ENCODE peak calls at places on chromosomes 2 and 18, in ten cellular contexts. U is AG04449; F is GM04504; Y is hippocampal formation; X is Panc1; A is activated T-helper 1 cell treated with Interleukin-2 at 50 U/mL for 16 hours; C is stimulated activated CD4-positive, alpha-beta T cell treated with anti-CD3 and anti-CD28 coated beads, TNF-alpha, amount 100 ng/mL, for 4 hours; H is KBM-7; G is hepatocyte; O is heart left ventricle. W is an unnamed sample.

GRCh38 chr2:28274911-28275685 is 117.6 kb upstream of the FOSL2 start:
- DNase-seq in U (peak), F (peak), Y (no peak), X (no peak), A (no peak), C (no peak), H (peak), G (peak), O (peak), W (no peak)

GRCh38 chr18:79896746-79897145 is 54.7 kb downstream of the SLC66A2 start:
- DNase-seq in U (no peak), F (no peak), Y (no peak), X (no peak), A (no peak), C (no peak), H (peak), G (no peak), O (no peak), W (peak)

GRCh38 chr2:134141598-134142340 is 112.1 kb upstream of the MGAT5 start:
- DNase-seq in U (no peak), F (no peak), Y (no peak), X (no peak), A (no peak), C (no peak), H (no peak), G (no peak), O (no peak), W (no peak)

GRCh38 chr2:22855761-22856184 is 529.2 kb upstream of the KLHL29 start:
- DNase-seq in U (no peak), F (no peak), Y (no peak), X (no peak), A (no peak), C (no peak), H (no peak), G (no peak), O (no peak), W (no peak)

GRCh38 chr2:239712755-239713154 is 311.9 kb upstream of the HDAC4 start:
- DNase-seq in U (no peak), F (no peak), Y (no peak), X (no peak), A (no peak), C (no peak), H (no peak), G (no peak), O (peak), W (no peak)

GRCh38 chr2:85243101-85244072 is 84.4 kb downstream of the TGOLN2 start:
- DNase-seq in U (no peak), F (no peak), Y (peak), X (no peak), A (peak), C (no peak), H (peak), G (no peak), O (no peak), W (peak)

GRCh38 chr2:9187620-9188214 is 18.9 kb upstream of the ASAP2 start:
- DNase-seq in U (no peak), F (no peak), Y (no peak), X (no peak), A (no peak), C (no peak), H (no peak), G (no peak), O (no peak), W (no peak)

GRCh38 chr2:12486205-12487118 is 230.3 kb upstream of the TRIB2 start:
- DNase-seq in U (no peak), F (no peak), Y (no peak), X (no peak), A (no peak), C (no peak), H (no peak), G (peak), O (no peak), W (no peak)

GRCh38 chr2:138615257-138615656 is 113.7 kb downstream of the SPOPL start:
- DNase-seq in U (peak), F (no peak), Y (no peak), X (no peak), A (no peak), C (no peak), H (no peak), G (no peak), O (no peak), W (no peak)

GRCh38 chr18:9009703-9010488 is 92.6 kb upstream of the NDUFV2 start:
- DNase-seq in U (no peak), F (no peak), Y (no peak), X (no peak), A (no peak), C (no peak), H (no peak), G (no peak), O (no peak), W (no peak)

GRCh38 chr18:13562494-13563029 is 163.8 kb downstream of the FAM210A start:
- DNase-seq in U (no peak), F (no peak), Y (no peak), X (no peak), A (no peak), C (peak), H (peak), G (no peak), O (no peak), W (no peak)

GRCh38 chr18:79554945-79555645 is 124.5 kb upstream of the CTDP1 start:
- DNase-seq in U (no peak), F (no peak), Y (no peak), X (no peak), A (no peak), C (no peak), H (no peak), G (no peak), O (peak), W (no peak)

GRCh38 chr2:238439093-238439849 is 12.5 kb downstream of the ASB1 start:
- DNase-seq in U (no peak), F (peak), Y (no peak), X (peak), A (no peak), C (peak), H (no peak), G (no peak), O (no peak), W (no peak)

GRCh38 chr2:171475979-171476378 is 42.0 kb downstream of the DCAF17 start:
- DNase-seq in U (no peak), F (no peak), Y (no peak), X (no peak), A (no peak), C (no peak), H (no peak), G (no peak), O (no peak), W (no peak)

GRCh38 chr2:53877112-53877511 is 17.3 kb upstream of the GPR75 start:
- DNase-seq in U (no peak), F (no peak), Y (no peak), X (no peak), A (no peak), C (no peak), H (no peak), G (no peak), O (no peak), W (no peak)

GRCh38 chr2:69102234-69102633 is 89.3 kb downstream of the ANTXR1 start:
- DNase-seq in U (no peak), F (no peak), Y (no peak), X (no peak), A (no peak), C (no peak), H (no peak), G (no peak), O (no peak), W (no peak)

GRCh38 chr2:85737481-85737880 is 16.3 kb upstream of the ATOH8 start:
- DNase-seq in U (peak), F (peak), Y (no peak), X (no peak), A (no peak), C (no peak), H (no peak), G (peak), O (peak), W (no peak)

W was measured in OCI-M1.